ENCODE peak calls at places on chromosomes 4 and X, in five cellular contexts. T is heart left ventricle, V is A549, Q is IMR-90, J is testis. O is an unnamed sample.

GRCh38 chr4:38166082-38166481 is 205.9 kb downstream of the PTTG2 start:
- DNase-seq in T (no peak), V (no peak), Q (no peak), J (no peak), O (no peak)

GRCh38 chrX:75544760-75545159 is 21.9 kb upstream of the ZDHHC15 start:
- DNase-seq in T (no peak), J (no peak), V (no peak), Q (no peak), O (no peak)

GRCh38 chrX:53253293-53254020 is 27.9 kb downstream of the IQSEC2 start:
- DNase-seq in T (no peak), V (no peak), J (no peak), Q (no peak), O (no peak)

GRCh38 chrX:51420610-51421009 is 75.8 kb downstream of the NUDT11 start:
- DNase-seq in Q (peak), T (no peak), J (peak), V (peak), O (no peak)

GRCh38 chrX:65668362-65669310 is 1.2 kb downstream of the MSN start:
- DNase-seq in J (peak), V (peak), Q (peak), T (peak), O (peak)

GRCh38 chr4:138055890-138056289 is 186.3 kb downstream of the SLC7A11 start:
- DNase-seq in V (no peak), Q (peak), J (no peak), T (no peak), O (no peak)

GRCh38 chr4:166143227-166143626 is 270.2 kb downstream of the TLL1 start:
- DNase-seq in T (no peak), V (no peak), J (no peak), Q (no peak), O (no peak)

GRCh38 chr4:77449162-77449561 is 156.5 kb upstream of the CXCL13 start:
- DNase-seq in Q (no peak), V (no peak), J (no peak), T (no peak), O (no peak)

GRCh38 chrX:153769158-153769864 is 5.3 kb downstream of the PLXNB3 start:
- DNase-seq in J (no peak), T (peak), V (no peak), Q (no peak), O (peak)

GRCh38 chr4:104420766-104421165 is 73.9 kb downstream of the CXXC4 start:
- DNase-seq in J (peak), V (no peak), T (no peak), Q (no peak), O (no peak)

GRCh38 chr4:74715731-74716435 is 78.4 kb downstream of the BTC start:
- DNase-seq in J (no peak), V (no peak), T (no peak), Q (no peak), O (no peak)

GRCh38 chr4:1569461-1570151 is 114.5 kb downstream of the FAM53A start:
- DNase-seq in T (peak), V (no peak), Q (no peak), J (no peak), O (no peak)

GRCh38 chr4:40890199-40890598 is 140.4 kb downstream of the NSUN7 start:
- DNase-seq in T (no peak), V (no peak), Q (no peak), J (no peak), O (no peak)

GRCh38 chr4:119209077-119209476 is 3.4 kb upstream of the USP53 start:
- DNase-seq in T (no peak), J (no peak), V (peak), Q (peak), O (no peak)

GRCh38 chr4:145815027-145815612 is 123.5 kb downstream of the ZNF827 start:
- DNase-seq in J (no peak), V (no peak), T (no peak), Q (no peak), O (no peak)
- H3K27ac ChIP-seq in J (no peak), V (no peak), T (no peak), Q (peak), O (no peak)

GRCh38 chr4:2814627-2815026 is 21.7 kb downstream of the SH3BP2 start:
- DNase-seq in Q (no peak), T (no peak), J (no peak), V (no peak), O (no peak)

GRCh38 chr4:2812985-2813384 is 20.1 kb downstream of the SH3BP2 start:
- DNase-seq in J (no peak), Q (no peak), V (no peak), T (no peak), O (no peak)

GRCh38 chr4:2812600-2812932 is 19.7 kb downstream of the SH3BP2 start:
- DNase-seq in J (no peak), V (no peak), T (no peak), Q (no peak), O (no peak)

GRCh38 chr4:2811830-2812599 is 19.1 kb downstream of the SH3BP2 start:
- DNase-seq in V (no peak), T (peak), J (peak), Q (peak), O (peak)

GRCh38 chr4:2813446-2814405 is 20.8 kb downstream of the SH3BP2 start:
- DNase-seq in V (no peak), Q (no peak), J (no peak), T (no peak), O (no peak)
- H3K4me3 ChIP-seq in V (no peak), Q (no peak), J (no peak), T (peak), O (peak)

GRCh38 chrX:150896632-150897031 is 1.8 kb downstream of the CD99L2 start:
- DNase-seq in T (no peak), V (no peak), J (no peak), Q (no peak), O (no peak)
- H3K27ac ChIP-seq in T (no peak), V (no peak), J (no peak), Q (no peak), O (no peak)

DNA sequence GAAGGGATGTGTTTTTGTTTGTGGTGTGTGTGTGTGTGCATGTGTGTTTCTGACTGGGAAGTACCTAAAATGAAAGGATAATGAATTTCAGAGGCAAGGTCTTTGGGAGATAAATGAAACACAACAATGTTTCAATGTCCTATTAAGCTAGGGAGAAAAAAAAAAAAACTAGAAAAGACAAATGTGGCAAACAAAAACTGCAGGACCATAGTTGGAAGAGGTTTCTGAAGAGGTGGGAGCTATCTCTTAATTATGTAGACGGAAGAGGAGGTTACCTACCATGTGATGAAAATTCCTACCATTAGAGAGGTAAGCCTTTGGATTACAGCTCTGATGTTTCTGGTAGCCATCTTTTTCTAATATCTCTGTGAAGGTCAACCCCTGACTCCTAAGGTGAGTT is at the start of gene TRPC5OS:
- DNase-seq in Q (no peak), V (no peak), J (no peak), T (no peak), O (no peak)
- H3K4me3 ChIP-seq in Q (no peak), V (no peak), J (no peak), T (no peak), O (no peak)

GRCh38 chr4:26127851-26128337 is 192.9 kb upstream of the RBPJ start:
- DNase-seq in J (no peak), Q (no peak), V (no peak), T (no peak), O (no peak)
- H3K27ac ChIP-seq in J (no peak), Q (no peak), V (no peak), T (no peak), O (no peak)

GRCh38 chr4:5710065-5710961 is 688 bp upstream of the EVC start:
- DNase-seq in T (no peak), Q (peak), V (peak), J (no peak), O (no peak)
- H3K4me3 ChIP-seq in T (peak), Q (peak), V (peak), J (peak), O (peak)

O was measured in adrenal gland.